ENCODE peak calls at places on chromosomes 4 and X, in four cellular contexts. One of them, this sample, is unnamed.

GRCh38 chrX:134537179-134537945 is 77.4 kb downstream of the HPRT1 start:
- DNase-seq in thoracic aorta: no peak
- DNase-seq in adrenal gland: no peak
- DNase-seq in spleen: no peak
- DNase-seq in this sample: peak; percentile 48

GRCh38 chr4:61277785-61278184 is 77.7 kb downstream of the ADGRL3 start:
- DNase-seq in spleen: no peak
- DNase-seq in adrenal gland: no peak
- DNase-seq in thoracic aorta: no peak
- DNase-seq in this sample: no peak

GRCh38 chr4:93502991-93503390 is 325.6 kb upstream of the ATOH1 start:
- DNase-seq in spleen: no peak
- DNase-seq in adrenal gland: no peak
- DNase-seq in thoracic aorta: no peak
- DNase-seq in this sample: no peak

GRCh38 chrX:83934220-83934619 is 73.3 kb downstream of the CYLC1 start:
- DNase-seq in adrenal gland: no peak
- DNase-seq in thoracic aorta: no peak
- DNase-seq in spleen: no peak
- DNase-seq in this sample: peak; percentile 0

GRCh38 chrX:12076046-12076445 is 62.2 kb upstream of the FRMPD4 start:
- DNase-seq in thoracic aorta: no peak
- DNase-seq in spleen: no peak
- DNase-seq in adrenal gland: no peak
- DNase-seq in this sample: no peak

GRCh38 chr4:176988226-176988625 is 195.5 kb upstream of the VEGFC start:
- DNase-seq in adrenal gland: no peak
- DNase-seq in thoracic aorta: no peak
- DNase-seq in spleen: no peak
- DNase-seq in this sample: peak; percentile 21

GRCh38 chr4:72484991-72485390 is 84.0 kb downstream of the ADAMTS3 start:
- DNase-seq in adrenal gland: no peak
- DNase-seq in thoracic aorta: no peak
- DNase-seq in spleen: no peak
- DNase-seq in this sample: no peak

GRCh38 chrX:77597090-77597489 is 149.9 kb downstream of the FGF16 start:
- DNase-seq in spleen: no peak
- DNase-seq in adrenal gland: no peak
- DNase-seq in thoracic aorta: no peak
- DNase-seq in this sample: no peak

GRCh38 chr4:113020966-113021365 is 28.5 kb upstream of the ANK2 start:
- DNase-seq in spleen: no peak
- DNase-seq in thoracic aorta: no peak
- DNase-seq in adrenal gland: no peak
- DNase-seq in this sample: peak; percentile 87

GRCh38 chr4:184282251-184282713 is 64.6 kb upstream of the ENPP6 start:
- DNase-seq in thoracic aorta: no peak
- DNase-seq in adrenal gland: no peak
- DNase-seq in spleen: peak; percentile 86
- DNase-seq in this sample: no peak

GRCh38 chr4:186104114-186104894 is at the start of gene FAM149A:
- DNase-seq in thoracic aorta: no peak
- DNase-seq in spleen: peak; percentile 86
- DNase-seq in adrenal gland: peak; percentile 24
- DNase-seq in this sample: no peak

GRCh38 chr4:40200881-40201797 is 4.3 kb downstream of the RHOH start:
- DNase-seq in adrenal gland: no peak
- DNase-seq in thoracic aorta: no peak
- DNase-seq in spleen: no peak
- DNase-seq in this sample: no peak

GRCh38 chrX:41718481-41719245 is 5.3 kb upstream of the GPR82 start:
- DNase-seq in adrenal gland: no peak
- DNase-seq in thoracic aorta: no peak
- DNase-seq in spleen: no peak
- DNase-seq in this sample: no peak

GRCh38 chr4:87299898-87300297 is 22.8 kb downstream of the HSD17B13 start:
- DNase-seq in adrenal gland: no peak
- DNase-seq in spleen: no peak
- DNase-seq in thoracic aorta: no peak
- DNase-seq in this sample: no peak

GRCh38 chrX:151396042-151396826 is 772 bp upstream of the VMA21 start:
- DNase-seq in spleen: no peak
- DNase-seq in thoracic aorta: peak; percentile 4
- DNase-seq in adrenal gland: no peak
- DNase-seq in this sample: peak; percentile 57
- H3K4me1 ChIP-seq in spleen: peaks cover 34% of the 10 kb centered on the region
- H3K4me1 ChIP-seq in thoracic aorta: peaks cover 15% of the 10 kb centered on the region
- H3K4me1 ChIP-seq in adrenal gland: peaks cover 9% of the 10 kb centered on the region
- H3K4me1 ChIP-seq in this sample: peaks cover 3% of the 10 kb centered on the region

GRCh38 chr4:37662861-37663390 is 23.2 kb downstream of the RELL1 start:
- DNase-seq in spleen: no peak
- DNase-seq in thoracic aorta: no peak
- DNase-seq in adrenal gland: no peak
- DNase-seq in this sample: peak; percentile 72

GRCh38 chr4:37663552-37663951 is 22.6 kb downstream of the RELL1 start:
- DNase-seq in adrenal gland: no peak
- DNase-seq in thoracic aorta: no peak
- DNase-seq in spleen: no peak
- DNase-seq in this sample: no peak

GRCh38 chr4:37664696-37665095 is 21.5 kb downstream of the RELL1 start:
- DNase-seq in adrenal gland: no peak
- DNase-seq in spleen: no peak
- DNase-seq in thoracic aorta: no peak
- DNase-seq in this sample: no peak

GRCh38 chr4:37662306-37662705 is 23.9 kb downstream of the RELL1 start:
- DNase-seq in adrenal gland: no peak
- DNase-seq in thoracic aorta: no peak
- DNase-seq in spleen: no peak
- DNase-seq in this sample: no peak

DNA sequence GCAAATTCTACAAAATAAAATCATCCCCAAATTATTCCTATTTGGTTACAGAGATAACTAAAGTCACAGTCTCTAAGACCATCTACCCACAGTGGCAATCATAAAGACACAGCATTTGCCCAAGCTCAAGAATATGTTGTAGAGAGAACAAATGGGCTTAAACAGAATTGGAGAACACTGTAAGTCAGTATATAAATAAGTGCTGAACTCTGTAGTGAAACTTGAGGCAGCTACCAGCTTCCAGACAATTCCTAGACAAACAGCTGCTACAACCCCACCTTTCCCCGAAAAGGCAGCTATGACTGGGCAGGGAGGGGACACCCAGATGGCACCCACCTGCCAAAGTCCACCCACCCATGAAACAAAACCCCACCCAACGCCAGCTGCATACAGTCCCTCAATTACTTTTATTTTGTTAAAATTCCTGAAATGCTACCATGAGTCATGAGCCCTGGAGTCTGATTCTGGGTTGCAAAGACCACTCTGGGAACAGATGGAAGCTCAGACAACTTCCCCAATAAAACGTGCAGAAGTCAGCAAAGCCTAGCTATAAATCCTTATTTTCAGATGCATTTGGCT is 24.4 kb downstream of the RELL1 start:
- DNase-seq in adrenal gland: no peak
- DNase-seq in thoracic aorta: no peak
- DNase-seq in spleen: no peak
- DNase-seq in this sample: peak; percentile 95
- H3K4me1 ChIP-seq in adrenal gland: peaks cover 55% of the 10 kb centered on the region
- H3K4me1 ChIP-seq in thoracic aorta: peaks cover 40% of the 10 kb centered on the region
- H3K4me1 ChIP-seq in spleen: peaks cover 54% of the 10 kb centered on the region
- H3K4me1 ChIP-seq in this sample: peaks cover 51% of the 10 kb centered on the region

GRCh38 chr4:64857198-64857597 is 447.9 kb upstream of the TECRL start:
- DNase-seq in adrenal gland: no peak
- DNase-seq in spleen: no peak
- DNase-seq in thoracic aorta: no peak
- DNase-seq in this sample: no peak

GRCh38 chr4:64857815-64858214 is 448.6 kb upstream of the TECRL start:
- DNase-seq in adrenal gland: no peak
- DNase-seq in thoracic aorta: no peak
- DNase-seq in spleen: no peak
- DNase-seq in this sample: no peak
- H3K4me1 ChIP-seq in adrenal gland: no peaks in the 10 kb centered on the region
- H3K4me1 ChIP-seq in thoracic aorta: no peaks in the 10 kb centered on the region
- H3K4me1 ChIP-seq in spleen: no peaks in the 10 kb centered on the region
- H3K4me1 ChIP-seq in this sample: no peaks in the 10 kb centered on the region

DNA sequence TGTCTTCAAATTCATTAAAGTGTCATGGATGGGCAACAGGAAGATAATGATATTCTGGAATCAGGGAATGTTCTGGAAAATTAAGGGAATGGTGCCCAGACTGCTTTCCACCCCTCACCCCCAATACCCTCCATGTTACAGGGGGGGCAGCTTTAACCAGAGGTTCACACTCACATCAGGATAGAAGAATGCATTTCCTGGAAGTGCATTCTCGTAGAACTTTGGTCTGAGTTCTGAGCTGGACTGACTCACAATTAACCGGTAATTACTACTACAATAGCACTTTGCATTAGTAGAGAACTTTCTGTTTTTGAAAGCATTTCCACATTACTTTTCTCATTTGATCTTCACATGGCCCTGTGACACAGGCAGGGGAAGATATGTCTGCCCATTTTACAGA is 52.5 kb upstream of the SHISA3 start:
- DNase-seq in thoracic aorta: no peak
- DNase-seq in adrenal gland: no peak
- DNase-seq in spleen: no peak
- DNase-seq in this sample: no peak
- H3K4me1 ChIP-seq in thoracic aorta: peaks cover 6% of the 10 kb centered on the region
- H3K4me1 ChIP-seq in adrenal gland: peaks cover 12% of the 10 kb centered on the region
- H3K4me1 ChIP-seq in spleen: peaks cover 9% of the 10 kb centered on the region
- H3K4me1 ChIP-seq in this sample: no peaks in the 10 kb centered on the region

GRCh38 chr4:81506731-81507130 is 35.0 kb upstream of the RASGEF1B start:
- DNase-seq in adrenal gland: no peak
- DNase-seq in thoracic aorta: no peak
- DNase-seq in spleen: no peak
- DNase-seq in this sample: no peak

GRCh38 chr4:81507530-81507929 is 35.8 kb upstream of the RASGEF1B start:
- DNase-seq in spleen: no peak
- DNase-seq in adrenal gland: no peak
- DNase-seq in thoracic aorta: no peak
- DNase-seq in this sample: no peak

GRCh38 chr4:81503586-81503985 is 31.9 kb upstream of the RASGEF1B start:
- DNase-seq in spleen: no peak
- DNase-seq in thoracic aorta: no peak
- DNase-seq in adrenal gland: no peak
- DNase-seq in this sample: no peak

GRCh38 chr4:81502561-81502960 is 30.9 kb upstream of the RASGEF1B start:
- DNase-seq in thoracic aorta: no peak
- DNase-seq in spleen: no peak
- DNase-seq in adrenal gland: no peak
- DNase-seq in this sample: no peak

DNA sequence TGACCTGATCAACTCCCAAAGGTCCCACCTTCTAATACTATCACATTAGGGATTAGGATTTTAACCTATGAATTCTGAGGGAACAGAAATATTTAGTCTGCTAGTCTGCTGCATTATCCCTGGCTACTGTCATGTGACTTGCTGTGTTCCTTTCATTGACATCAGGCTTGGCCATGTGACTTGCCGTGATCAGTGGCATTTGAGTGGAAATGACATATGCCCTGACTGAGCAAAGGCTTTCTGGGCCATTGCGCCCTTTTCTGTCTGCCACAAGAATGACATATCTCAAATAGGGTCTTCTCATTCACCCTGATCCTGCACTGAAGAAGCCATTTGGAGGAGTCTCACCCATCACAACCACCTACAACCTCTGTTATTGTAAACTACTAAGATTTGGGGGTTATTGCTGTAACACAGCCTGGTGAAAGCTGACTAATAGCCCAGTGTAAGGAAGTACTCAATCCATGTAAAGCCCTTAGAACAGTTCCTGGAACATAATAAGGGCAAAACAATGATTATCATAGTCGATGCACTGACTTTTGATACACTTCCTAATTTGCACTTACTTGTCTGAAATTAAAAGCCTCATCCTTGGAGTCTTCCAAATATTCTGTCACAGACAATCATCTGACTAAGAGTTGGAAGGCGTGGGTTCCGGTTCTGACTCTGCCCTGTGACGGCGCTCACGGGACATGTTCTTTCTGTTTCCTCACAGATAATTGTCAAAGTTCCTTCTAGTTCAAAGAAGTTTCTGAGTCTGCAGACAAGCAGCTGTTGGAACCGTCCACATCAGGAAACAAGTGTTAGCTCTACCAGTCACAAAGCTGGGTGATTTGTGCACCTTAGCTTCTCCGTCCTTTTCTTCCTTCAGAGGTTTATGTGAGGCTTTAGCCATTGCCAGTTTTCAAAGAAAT is 33.2 kb upstream of the RASGEF1B start:
- DNase-seq in spleen: peak; percentile 91
- DNase-seq in thoracic aorta: no peak
- DNase-seq in adrenal gland: peak; percentile 48
- DNase-seq in this sample: no peak
- H3K4me1 ChIP-seq in spleen: peaks cover 73% of the 10 kb centered on the region
- H3K4me1 ChIP-seq in thoracic aorta: no peaks in the 10 kb centered on the region
- H3K4me1 ChIP-seq in adrenal gland: no peaks in the 10 kb centered on the region
- H3K4me1 ChIP-seq in this sample: no peaks in the 10 kb centered on the region

This sample was measured in SJCRH30.